ENCODE peak calls at places on chromosome 21, in eight cellular contexts. One of them, this sample, is unnamed.

GRCh38 chr21:16002872-16003466 is 273.2 kb downstream of the USP25 start:
- DNase-seq in CD8-positive, alpha-beta memory T cell: no peak
- DNase-seq in esophagus squamous epithelium: no peak
- DNase-seq in transverse colon: no peak
- DNase-seq in fibroblast of lung: peak; percentile 66
- DNase-seq in HCT116: no peak
- DNase-seq in mammary epithelial cell: no peak
- DNase-seq in spleen: no peak
- DNase-seq in this sample: peak; percentile 38

GRCh38 chr21:41641510-41641815 is 125.4 kb downstream of the RIPK4 start:
- DNase-seq in CD8-positive, alpha-beta memory T cell: no peak
- DNase-seq in esophagus squamous epithelium: no peak
- DNase-seq in transverse colon: no peak
- DNase-seq in fibroblast of lung: peak; percentile 6
- DNase-seq in HCT116: no peak
- DNase-seq in mammary epithelial cell: no peak
- DNase-seq in spleen: no peak
- DNase-seq in this sample: no peak

GRCh38 chr21:42027804-42028753 is 17.9 kb upstream of the ZBTB21 start:
- DNase-seq in CD8-positive, alpha-beta memory T cell: no peak
- DNase-seq in esophagus squamous epithelium: no peak
- DNase-seq in transverse colon: no peak
- DNase-seq in fibroblast of lung: no peak
- DNase-seq in HCT116: no peak
- DNase-seq in mammary epithelial cell: no peak
- DNase-seq in spleen: no peak
- DNase-seq in this sample: no peak

GRCh38 chr21:41576010-41576615 is 68.2 kb upstream of the TMPRSS2 start:
- DNase-seq in CD8-positive, alpha-beta memory T cell: no peak
- DNase-seq in esophagus squamous epithelium: no peak
- DNase-seq in transverse colon: no peak
- DNase-seq in fibroblast of lung: no peak
- DNase-seq in HCT116: no peak
- DNase-seq in mammary epithelial cell: no peak
- DNase-seq in spleen: no peak
- DNase-seq in this sample: no peak

GRCh38 chr21:42366292-42367010 is at the start of gene TFF1:
- DNase-seq in CD8-positive, alpha-beta memory T cell: no peak
- DNase-seq in esophagus squamous epithelium: no peak
- DNase-seq in transverse colon: peak; percentile 66
- DNase-seq in fibroblast of lung: no peak
- DNase-seq in HCT116: no peak
- DNase-seq in mammary epithelial cell: no peak
- DNase-seq in spleen: no peak
- DNase-seq in this sample: no peak

GRCh38 chr21:42465008-42465878 is 30.8 kb downstream of the RSPH1 start:
- DNase-seq in CD8-positive, alpha-beta memory T cell: no peak
- DNase-seq in esophagus squamous epithelium: no peak
- DNase-seq in transverse colon: peak; percentile 34
- DNase-seq in fibroblast of lung: no peak
- DNase-seq in HCT116: no peak
- DNase-seq in mammary epithelial cell: no peak
- DNase-seq in spleen: no peak
- DNase-seq in this sample: peak; percentile 27

GRCh38 chr21:31503939-31504338 is 155.6 kb upstream of the SOD1 start:
- DNase-seq in CD8-positive, alpha-beta memory T cell: no peak
- DNase-seq in esophagus squamous epithelium: no peak
- DNase-seq in transverse colon: no peak
- DNase-seq in fibroblast of lung: no peak
- DNase-seq in HCT116: no peak
- DNase-seq in mammary epithelial cell: peak; percentile 77
- DNase-seq in spleen: no peak
- DNase-seq in this sample: no peak

GRCh38 chr21:19810779-19811178 is 1187.4 kb upstream of the NCAM2 start:
- DNase-seq in CD8-positive, alpha-beta memory T cell: no peak
- DNase-seq in esophagus squamous epithelium: no peak
- DNase-seq in transverse colon: no peak
- DNase-seq in fibroblast of lung: peak; percentile 26
- DNase-seq in HCT116: no peak
- DNase-seq in mammary epithelial cell: no peak
- DNase-seq in spleen: peak; percentile 37
- DNase-seq in this sample: no peak

GRCh38 chr21:33033961-33034413 is 8.3 kb downstream of the OLIG2 start:
- DNase-seq in CD8-positive, alpha-beta memory T cell: no peak
- DNase-seq in esophagus squamous epithelium: no peak
- DNase-seq in transverse colon: no peak
- DNase-seq in fibroblast of lung: no peak
- DNase-seq in HCT116: no peak
- DNase-seq in mammary epithelial cell: no peak
- DNase-seq in spleen: no peak
- DNase-seq in this sample: no peak

GRCh38 chr21:15659768-15660423 is 69.9 kb upstream of the USP25 start:
- DNase-seq in CD8-positive, alpha-beta memory T cell: no peak
- DNase-seq in esophagus squamous epithelium: no peak
- DNase-seq in transverse colon: peak; percentile 68
- DNase-seq in fibroblast of lung: no peak
- DNase-seq in HCT116: no peak
- DNase-seq in mammary epithelial cell: peak; percentile 8
- DNase-seq in spleen: no peak
- DNase-seq in this sample: no peak

GRCh38 chr21:38533887-38534286 is 35.6 kb upstream of the ERG start:
- DNase-seq in CD8-positive, alpha-beta memory T cell: no peak
- DNase-seq in esophagus squamous epithelium: no peak
- DNase-seq in transverse colon: no peak
- DNase-seq in fibroblast of lung: no peak
- DNase-seq in HCT116: no peak
- DNase-seq in mammary epithelial cell: no peak
- DNase-seq in spleen: no peak
- DNase-seq in this sample: no peak

GRCh38 chr21:36854391-36854790 is 112.1 kb downstream of the HLCS start:
- DNase-seq in CD8-positive, alpha-beta memory T cell: no peak
- DNase-seq in esophagus squamous epithelium: no peak
- DNase-seq in transverse colon: peak; percentile 25
- DNase-seq in fibroblast of lung: peak; percentile 43
- DNase-seq in HCT116: no peak
- DNase-seq in mammary epithelial cell: no peak
- DNase-seq in spleen: no peak
- DNase-seq in this sample: peak; percentile 62

GRCh38 chr21:43703068-43703880 is 15.7 kb upstream of the PDXK start:
- DNase-seq in CD8-positive, alpha-beta memory T cell: peak; percentile 11
- DNase-seq in esophagus squamous epithelium: no peak
- DNase-seq in transverse colon: peak; percentile 78
- DNase-seq in fibroblast of lung: peak; percentile 74
- DNase-seq in HCT116: no peak
- DNase-seq in mammary epithelial cell: no peak
- DNase-seq in spleen: peak; percentile 85
- DNase-seq in this sample: peak; percentile 53

GRCh38 chr21:27363719-27364479 is 397.0 kb upstream of the ADAMTS5 start:
- DNase-seq in CD8-positive, alpha-beta memory T cell: no peak
- DNase-seq in esophagus squamous epithelium: no peak
- DNase-seq in transverse colon: no peak
- DNase-seq in fibroblast of lung: no peak
- DNase-seq in HCT116: no peak
- DNase-seq in mammary epithelial cell: no peak
- DNase-seq in spleen: no peak
- DNase-seq in this sample: no peak

GRCh38 chr21:45131537-45131999 is 57.2 kb downstream of the ADARB1 start:
- DNase-seq in CD8-positive, alpha-beta memory T cell: no peak
- DNase-seq in esophagus squamous epithelium: no peak
- DNase-seq in transverse colon: no peak
- DNase-seq in fibroblast of lung: no peak
- DNase-seq in HCT116: no peak
- DNase-seq in mammary epithelial cell: no peak
- DNase-seq in spleen: no peak
- DNase-seq in this sample: no peak
- H3K4me1 ChIP-seq in CD8-positive, alpha-beta memory T cell: peaks cover 13% of the 10 kb centered on the region
- H3K4me1 ChIP-seq in esophagus squamous epithelium: peaks cover 27% of the 10 kb centered on the region
- H3K4me1 ChIP-seq in transverse colon: peaks cover 40% of the 10 kb centered on the region
- H3K4me1 ChIP-seq in fibroblast of lung: peaks cover 17% of the 10 kb centered on the region
- H3K4me1 ChIP-seq in HCT116: peaks cover 19% of the 10 kb centered on the region
- H3K4me1 ChIP-seq in mammary epithelial cell: peaks cover 21% of the 10 kb centered on the region
- H3K4me1 ChIP-seq in spleen: peaks cover 68% of the 10 kb centered on the region
- H3K4me1 ChIP-seq in this sample: peaks cover 37% of the 10 kb centered on the region

GRCh38 chr21:35614412-35614901 is 445.9 kb downstream of the SETD4 start:
- DNase-seq in CD8-positive, alpha-beta memory T cell: no peak
- DNase-seq in esophagus squamous epithelium: no peak
- DNase-seq in transverse colon: no peak
- DNase-seq in fibroblast of lung: no peak
- DNase-seq in HCT116: peak; percentile 4
- DNase-seq in mammary epithelial cell: peak; percentile 94
- DNase-seq in spleen: no peak
- DNase-seq in this sample: no peak
- H3K27ac ChIP-seq in CD8-positive, alpha-beta memory T cell: no peak overlapping the region
- H3K27ac ChIP-seq in esophagus squamous epithelium: no peak overlapping the region
- H3K27ac ChIP-seq in transverse colon: no peak overlapping the region
- H3K27ac ChIP-seq in fibroblast of lung: no peak overlapping the region
- H3K27ac ChIP-seq in HCT116: no peak overlapping the region
- H3K27ac ChIP-seq in mammary epithelial cell: peak overlapping the region; percentile 69
- H3K27ac ChIP-seq in spleen: no peak overlapping the region
- H3K27ac ChIP-seq in this sample: no peak overlapping the region

GRCh38 chr21:45901061-45901690 is 80.4 kb upstream of the COL6A1 start:
- DNase-seq in CD8-positive, alpha-beta memory T cell: no peak
- DNase-seq in esophagus squamous epithelium: no peak
- DNase-seq in transverse colon: no peak
- DNase-seq in fibroblast of lung: no peak
- DNase-seq in HCT116: no peak
- DNase-seq in mammary epithelial cell: no peak
- DNase-seq in spleen: peak; percentile 72
- DNase-seq in this sample: no peak
- H3K4me3 ChIP-seq in CD8-positive, alpha-beta memory T cell: no peak overlapping the region
- H3K4me3 ChIP-seq in esophagus squamous epithelium: no peak overlapping the region
- H3K4me3 ChIP-seq in transverse colon: no peak overlapping the region
- H3K4me3 ChIP-seq in fibroblast of lung: no peak overlapping the region
- H3K4me3 ChIP-seq in HCT116: no peak overlapping the region
- H3K4me3 ChIP-seq in mammary epithelial cell: no peak overlapping the region
- H3K4me3 ChIP-seq in spleen: no peak overlapping the region
- H3K4me3 ChIP-seq in this sample: no peak overlapping the region

DNA sequence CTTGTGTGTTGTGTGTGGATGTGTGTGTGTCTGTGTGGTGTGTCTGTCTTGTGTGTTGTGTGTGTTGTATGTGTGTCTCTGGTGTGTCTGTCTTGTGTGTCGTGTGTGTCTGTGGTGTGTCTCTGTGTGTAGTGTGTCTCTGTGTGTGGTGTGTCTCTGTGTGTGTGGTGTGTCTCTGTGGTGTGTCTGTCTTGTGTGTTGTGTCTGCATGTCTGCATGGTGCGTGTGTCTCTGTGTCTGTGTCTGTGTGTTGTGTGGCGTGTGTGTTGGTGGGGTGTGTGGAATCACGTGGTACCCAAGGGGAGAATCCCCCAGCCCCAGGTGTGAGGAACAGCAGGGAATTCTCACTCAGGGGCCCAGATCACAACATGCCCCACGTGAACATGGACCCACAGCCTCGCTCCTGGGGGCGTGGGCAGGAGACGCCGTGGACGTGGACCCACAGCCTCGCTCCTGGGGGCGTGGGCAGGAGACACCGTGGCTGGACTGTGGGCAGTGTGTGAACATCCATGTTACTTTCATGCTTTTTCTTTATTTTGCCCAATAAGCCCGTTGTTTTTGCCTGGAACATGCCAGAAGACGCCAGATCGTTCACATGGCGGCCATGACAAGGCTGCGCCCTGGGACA is 67.8 kb downstream of the SLC19A1 start:
- DNase-seq in CD8-positive, alpha-beta memory T cell: no peak
- DNase-seq in esophagus squamous epithelium: no peak
- DNase-seq in transverse colon: no peak
- DNase-seq in fibroblast of lung: no peak
- DNase-seq in HCT116: no peak
- DNase-seq in mammary epithelial cell: no peak
- DNase-seq in spleen: no peak
- DNase-seq in this sample: no peak
- H3K4me1 ChIP-seq in CD8-positive, alpha-beta memory T cell: peaks cover 44% of the 10 kb centered on the region
- H3K4me1 ChIP-seq in esophagus squamous epithelium: peaks cover 39% of the 10 kb centered on the region
- H3K4me1 ChIP-seq in transverse colon: peaks cover 42% of the 10 kb centered on the region
- H3K4me1 ChIP-seq in fibroblast of lung: peaks cover 18% of the 10 kb centered on the region
- H3K4me1 ChIP-seq in HCT116: peaks cover 13% of the 10 kb centered on the region
- H3K4me1 ChIP-seq in mammary epithelial cell: peaks cover 22% of the 10 kb centered on the region
- H3K4me1 ChIP-seq in spleen: peaks cover 51% of the 10 kb centered on the region
- H3K4me1 ChIP-seq in this sample: peaks cover 15% of the 10 kb centered on the region

GRCh38 chr21:35084869-35085268 is 35.8 kb upstream of the RUNX1 start:
- DNase-seq in CD8-positive, alpha-beta memory T cell: no peak
- DNase-seq in esophagus squamous epithelium: no peak
- DNase-seq in transverse colon: no peak
- DNase-seq in fibroblast of lung: peak; percentile 91
- DNase-seq in HCT116: no peak
- DNase-seq in mammary epithelial cell: peak; percentile 76
- DNase-seq in spleen: no peak
- DNase-seq in this sample: no peak
- H3K27ac ChIP-seq in CD8-positive, alpha-beta memory T cell: no peak overlapping the region
- H3K27ac ChIP-seq in esophagus squamous epithelium: no peak overlapping the region
- H3K27ac ChIP-seq in transverse colon: no peak overlapping the region
- H3K27ac ChIP-seq in fibroblast of lung: peak overlapping the region; percentile 68
- H3K27ac ChIP-seq in HCT116: no peak overlapping the region
- H3K27ac ChIP-seq in mammary epithelial cell: peak overlapping the region; percentile 81
- H3K27ac ChIP-seq in spleen: no peak overlapping the region
- H3K27ac ChIP-seq in this sample: peak overlapping the region; percentile 35

This sample was measured in SJCRH30.